ENCODE peak calls at places on chromosomes 16 and 17, in four cellular contexts. One of them, this sample, is unnamed.

GRCh38 chr17:73052923-73053322 is 39.6 kb downstream of the SLC39A11 start:
- DNase-seq in neuronal stem cell: no peak
- DNase-seq in thoracic aorta: no peak
- DNase-seq in astrocyte: no peak
- DNase-seq in this sample: no peak

GRCh38 chr16:55225972-55226542 is 97.9 kb upstream of the IRX6 start:
- DNase-seq in neuronal stem cell: no peak
- DNase-seq in astrocyte: peak
- DNase-seq in thoracic aorta: no peak
- DNase-seq in this sample: no peak

GRCh38 chr17:45786349-45786748 is 2.2 kb downstream of the CRHR1 start:
- DNase-seq in thoracic aorta: no peak
- DNase-seq in neuronal stem cell: no peak
- DNase-seq in astrocyte: no peak
- DNase-seq in this sample: no peak

GRCh38 chr17:79843917-79844815 is 4.9 kb upstream of the CBX4 start:
- DNase-seq in thoracic aorta: no peak
- DNase-seq in astrocyte: peak
- DNase-seq in neuronal stem cell: no peak
- DNase-seq in this sample: no peak

GRCh38 chr16:79656537-79657115 is 56.1 kb upstream of the MAF start:
- DNase-seq in thoracic aorta: no peak
- DNase-seq in neuronal stem cell: no peak
- DNase-seq in astrocyte: no peak
- DNase-seq in this sample: no peak

GRCh38 chr16:525520-526180 is 1.9 kb upstream of the CAPN15 start:
- DNase-seq in astrocyte: peak
- DNase-seq in thoracic aorta: no peak
- DNase-seq in neuronal stem cell: no peak
- DNase-seq in this sample: peak

GRCh38 chr17:64160378-64160777 is 30.4 kb upstream of the ERN1 start:
- DNase-seq in astrocyte: no peak
- DNase-seq in thoracic aorta: no peak
- DNase-seq in neuronal stem cell: no peak
- DNase-seq in this sample: no peak

GRCh38 chr17:11241611-11242226 is 706 bp downstream of the SHISA6 start:
- DNase-seq in astrocyte: no peak
- DNase-seq in thoracic aorta: no peak
- DNase-seq in neuronal stem cell: no peak
- DNase-seq in this sample: no peak

GRCh38 chr16:1363501-1364041 is 11.8 kb downstream of the GNPTG start:
- DNase-seq in astrocyte: no peak
- DNase-seq in thoracic aorta: no peak
- DNase-seq in neuronal stem cell: no peak
- DNase-seq in this sample: peak

GRCh38 chr16:73713817-73714495 is 582.7 kb upstream of the PSMD7 start:
- DNase-seq in thoracic aorta: no peak
- DNase-seq in neuronal stem cell: no peak
- DNase-seq in astrocyte: no peak
- DNase-seq in this sample: no peak

GRCh38 chr17:50208611-50209061 is 7.2 kb upstream of the COL1A1 start:
- DNase-seq in astrocyte: no peak
- DNase-seq in neuronal stem cell: no peak
- DNase-seq in thoracic aorta: no peak
- DNase-seq in this sample: no peak

GRCh38 chr17:77869041-77869595 is 89.4 kb upstream of the TNRC6C start:
- DNase-seq in thoracic aorta: no peak
- DNase-seq in neuronal stem cell: no peak
- DNase-seq in astrocyte: no peak
- DNase-seq in this sample: no peak

GRCh38 chr16:19644877-19645276 is 73.2 kb downstream of the KNOP1 start:
- DNase-seq in thoracic aorta: no peak
- DNase-seq in neuronal stem cell: no peak
- DNase-seq in astrocyte: no peak
- DNase-seq in this sample: no peak